ENCODE peak calls at places on chromosomes 12 and 14, in ten cellular contexts. M, O, U, Z, E, V, F, K, Q and L are unnamed samples.

GRCh38 chr14:78848234-78848820 is 678.2 kb downstream of the NRXN3 start:
- DNase-seq in U (peak; percentile 71), E (peak; percentile 18), K (peak; percentile 31), M (no peak), Q (peak; percentile 31), V (peak; percentile 35), Z (peak; percentile 54), F (peak; percentile 35), O (peak; percentile 5), L (peak; percentile 6)

GRCh38 chr12:12510141-12510540 is 52.5 kb downstream of the DUSP16 start:
- DNase-seq in Q (no peak), K (peak; percentile 92), F (no peak), O (no peak), U (no peak), M (no peak), Z (no peak), V (no peak), E (no peak), L (no peak)

GRCh38 chr14:73761621-73762355 is 47.6 kb upstream of the PNMA1 start:
- DNase-seq in Q (no peak), E (no peak), V (no peak), K (no peak), O (no peak), U (no peak), F (no peak), M (peak; percentile 68), Z (peak; percentile 54), L (no peak)

GRCh38 chr14:93042968-93043940 is 72.5 kb downstream of the ITPK1 start:
- DNase-seq in Q (peak; percentile 89), U (no peak), V (peak; percentile 89), E (peak; percentile 90), K (peak; percentile 63), M (peak; percentile 90), Z (no peak), F (peak; percentile 22), O (no peak), L (peak; percentile 61)

GRCh38 chr14:68947802-68948201 is 31.3 kb downstream of the ACTN1 start:
- DNase-seq in Q (peak; percentile 41), O (no peak), U (no peak), V (peak; percentile 65), E (no peak), Z (no peak), F (no peak), K (peak; percentile 42), M (peak; percentile 87), L (no peak)

GRCh38 chr14:41130274-41130673 is 476.4 kb upstream of the LRFN5 start:
- DNase-seq in Z (no peak), E (no peak), K (no peak), O (no peak), Q (no peak), F (no peak), U (no peak), M (no peak), V (no peak), L (no peak)

GRCh38 chr12:89700191-89700810 is 8.3 kb downstream of the ATP2B1 start:
- DNase-seq in E (no peak), V (no peak), M (no peak), Q (no peak), K (peak; percentile 22), U (no peak), F (no peak), Z (no peak), O (no peak), L (no peak)

GRCh38 chr12:131773582-131774221 is 54.5 kb upstream of the MMP17 start:
- DNase-seq in F (no peak), E (no peak), O (peak; percentile 13), K (no peak), Z (peak; percentile 86), V (no peak), U (no peak), M (peak; percentile 72), Q (no peak), L (peak; percentile 71)

GRCh38 chr12:65434737-65435136 is 156.3 kb downstream of the MSRB3 start:
- DNase-seq in F (no peak), U (no peak), O (no peak), M (no peak), V (no peak), K (no peak), Q (no peak), E (no peak), Z (no peak), L (no peak)

GRCh38 chr12:65427646-65428045 is 149.2 kb downstream of the MSRB3 start:
- DNase-seq in U (no peak), Z (no peak), K (no peak), F (no peak), O (no peak), M (no peak), V (no peak), E (no peak), Q (no peak), L (no peak)

GRCh38 chr12:65430571-65431306 is 152.3 kb downstream of the MSRB3 start:
- DNase-seq in F (peak; percentile 80), K (peak; percentile 63), Z (no peak), Q (no peak), O (no peak), V (no peak), E (peak; percentile 4), M (no peak), U (no peak), L (no peak)

DNA sequence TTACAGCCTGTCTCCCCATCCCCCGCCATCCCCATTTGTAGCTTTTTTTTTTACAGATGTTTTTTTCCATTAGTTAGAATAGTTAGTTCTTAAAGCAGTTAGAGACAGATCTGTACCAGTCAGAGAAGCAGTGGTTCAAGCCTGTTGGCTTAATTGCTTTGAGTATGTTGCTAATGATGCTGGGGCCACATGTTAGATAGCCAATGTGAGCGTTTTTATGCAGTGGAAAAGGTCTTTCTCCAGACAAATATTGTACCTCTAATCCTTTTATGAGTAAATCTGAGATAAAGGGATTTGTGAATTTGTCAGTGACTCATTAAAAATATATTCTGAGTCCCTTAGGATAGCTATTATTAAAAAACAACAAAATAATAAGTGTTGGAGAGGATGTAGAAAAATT is 154.1 kb downstream of the MSRB3 start:
- DNase-seq in O (no peak), V (no peak), Z (no peak), K (no peak), M (no peak), E (no peak), Q (no peak), U (no peak), F (peak; percentile 10), L (no peak)
- TF ChIP-seq CTCF in O (no peak), V (no peak), Z (no peak), K (no peak), M (no peak), E (no peak), Q (no peak), U (no peak), F (no peak), L (no peak)

GRCh38 chr12:123075591-123076171 is 75.2 kb downstream of the PITPNM2 start:
- DNase-seq in F (no peak), Z (peak; percentile 63), E (no peak), V (no peak), O (peak; percentile 70), K (no peak), Q (no peak), M (peak; percentile 76), U (peak; percentile 56), L (peak; percentile 74)
- TF ChIP-seq CTCF in F (no peak), Z (peak; percentile 23), E (no peak), V (no peak), O (peak; percentile 49), K (no peak), Q (no peak), M (no peak), U (no peak), L (no peak)

GRCh38 chr12:78101946-78102635 is 271.4 kb downstream of the NAV3 start:
- DNase-seq in Q (no peak), U (no peak), F (no peak), O (no peak), V (no peak), M (no peak), Z (no peak), E (no peak), K (no peak), L (no peak)

GRCh38 chr12:78101181-78101876 is 270.6 kb downstream of the NAV3 start:
- DNase-seq in Q (no peak), M (no peak), O (no peak), U (no peak), K (no peak), Z (no peak), E (no peak), V (no peak), F (no peak), L (no peak)

GRCh38 chr12:78099806-78100205 is 269.1 kb downstream of the NAV3 start:
- DNase-seq in Q (no peak), K (no peak), M (no peak), O (no peak), U (no peak), Z (no peak), E (no peak), V (no peak), F (no peak), L (no peak)

GRCh38 chr12:78095623-78096022 is 264.9 kb downstream of the NAV3 start:
- DNase-seq in O (no peak), E (no peak), M (no peak), V (no peak), U (no peak), F (no peak), K (no peak), Q (no peak), Z (no peak), L (no peak)

GRCh38 chr12:78096909-78097597 is 266.4 kb downstream of the NAV3 start:
- DNase-seq in U (no peak), E (no peak), Z (no peak), V (no peak), Q (no peak), O (no peak), K (peak; percentile 69), F (peak; percentile 19), M (no peak), L (no peak)
- TF ChIP-seq CTCF in U (no peak), E (no peak), Z (no peak), V (no peak), Q (no peak), O (no peak), K (no peak), F (no peak), M (no peak), L (no peak)

GRCh38 chr12:56753566-56753965 is 1.4 kb upstream of the PRIM1 start:
- DNase-seq in F (no peak), O (no peak), Q (no peak), M (no peak), Z (no peak), V (no peak), U (no peak), K (no peak), E (no peak), L (no peak)

GRCh38 chr12:56749853-56750252 is 2.3 kb downstream of the PRIM1 start:
- DNase-seq in Q (no peak), F (no peak), O (no peak), V (no peak), E (no peak), K (no peak), Z (peak; percentile 28), M (no peak), U (no peak), L (no peak)

GRCh38 chr12:56749364-56749763 is 2.8 kb downstream of the PRIM1 start:
- DNase-seq in K (no peak), O (no peak), E (no peak), Q (no peak), M (no peak), U (no peak), V (no peak), Z (peak; percentile 30), F (no peak), L (no peak)

GRCh38 chr12:56751712-56752598 is at the start of gene PRIM1:
- DNase-seq in E (peak; percentile 93), O (peak; percentile 83), Q (peak; percentile 91), V (peak; percentile 84), F (peak; percentile 81), M (peak; percentile 90), K (peak; percentile 66), Z (peak; percentile 94), U (peak; percentile 79), L (peak; percentile 95)
- TF ChIP-seq CTCF in E (no peak), O (peak; percentile 23), Q (peak; percentile 6), V (no peak), F (no peak), M (no peak), K (no peak), Z (no peak), U (peak; percentile 35), L (no peak)